ENCODE peak calls at places on chromosomes 16 and 17, in six cellular contexts. R is heart right ventricle; I is DND-41; C is psoas muscle; B is cardiac muscle cell; K is naive thymus-derived CD4-positive, alpha-beta T cell. W is an unnamed sample.

GRCh38 chr16:12228607-12229499 is 252.3 kb downstream of the SNX29 start:
- DNase-seq in R (peak; percentile 29), I (no peak), C (peak; percentile 31), B (peak; percentile 66), K (peak; percentile 4), W (no peak)

GRCh38 chr16:86836503-86837125 is 258.3 kb downstream of the FOXL1 start:
- DNase-seq in R (no peak), I (no peak), C (no peak), B (peak; percentile 93), K (no peak), W (no peak)

GRCh38 chr17:16463341-16464000 is 28.5 kb downstream of the LRRC75A start:
- DNase-seq in R (peak; percentile 62), I (no peak), C (peak; percentile 47), B (peak; percentile 73), K (no peak), W (no peak)

GRCh38 chr17:27544350-27545131 is 86.4 kb upstream of the LGALS9 start:
- DNase-seq in R (no peak), I (peak; percentile 74), C (no peak), B (peak; percentile 59), K (no peak), W (no peak)

GRCh38 chr16:8194795-8195194 is 395.5 kb downstream of the TMEM114 start:
- DNase-seq in R (no peak), I (no peak), C (no peak), B (no peak), K (no peak), W (no peak)

GRCh38 chr16:19110537-19111391 is 3.0 kb upstream of the ITPRIPL2 start:
- DNase-seq in R (no peak), I (no peak), C (no peak), B (no peak), K (no peak), W (no peak)

GRCh38 chr17:28657756-28658155 is 4.0 kb downstream of the SDF2 start:
- DNase-seq in R (no peak), I (no peak), C (no peak), B (no peak), K (no peak), W (no peak)

GRCh38 chr16:17386229-17386628 is 84.5 kb downstream of the XYLT1 start:
- DNase-seq in R (no peak), I (no peak), C (no peak), B (no peak), K (no peak), W (no peak)

GRCh38 chr16:74984194-74984669 is 691 bp downstream of the WDR59 start:
- DNase-seq in R (no peak), I (no peak), C (no peak), B (peak; percentile 38), K (peak; percentile 12), W (no peak)

GRCh38 chr17:5747276-5747675 is 163.0 kb upstream of the NLRP1 start:
- DNase-seq in R (no peak), I (no peak), C (no peak), B (no peak), K (no peak), W (no peak)

GRCh38 chr16:67647111-67647651 is 2.2 kb downstream of the CARMIL2 start:
- DNase-seq in R (no peak), I (no peak), C (no peak), B (no peak), K (no peak), W (no peak)

GRCh38 chr17:3827124-3827773 is 18.8 kb downstream of the NCBP3 start:
- DNase-seq in R (peak; percentile 25), I (peak; percentile 78), C (no peak), B (peak; percentile 80), K (peak; percentile 71), W (peak; percentile 85)

GRCh38 chr17:38604479-38605229 is 1.1 kb downstream of the SRCIN1 start:
- DNase-seq in R (no peak), I (peak; percentile 35), C (no peak), B (no peak), K (no peak), W (no peak)

GRCh38 chr17:10087333-10087732 is 111.1 kb downstream of the GAS7 start:
- DNase-seq in R (no peak), I (no peak), C (no peak), B (peak; percentile 25), K (no peak), W (no peak)

GRCh38 chr17:10081571-10082169 is 116.7 kb downstream of the GAS7 start:
- DNase-seq in R (no peak), I (no peak), C (no peak), B (no peak), K (no peak), W (no peak)

GRCh38 chr17:10077561-10078299 is 120.7 kb downstream of the GAS7 start:
- DNase-seq in R (no peak), I (no peak), C (no peak), B (no peak), K (no peak), W (no peak)

GRCh38 chr17:10083864-10084263 is 114.5 kb downstream of the GAS7 start:
- DNase-seq in R (no peak), I (no peak), C (no peak), B (no peak), K (no peak), W (no peak)

DNA sequence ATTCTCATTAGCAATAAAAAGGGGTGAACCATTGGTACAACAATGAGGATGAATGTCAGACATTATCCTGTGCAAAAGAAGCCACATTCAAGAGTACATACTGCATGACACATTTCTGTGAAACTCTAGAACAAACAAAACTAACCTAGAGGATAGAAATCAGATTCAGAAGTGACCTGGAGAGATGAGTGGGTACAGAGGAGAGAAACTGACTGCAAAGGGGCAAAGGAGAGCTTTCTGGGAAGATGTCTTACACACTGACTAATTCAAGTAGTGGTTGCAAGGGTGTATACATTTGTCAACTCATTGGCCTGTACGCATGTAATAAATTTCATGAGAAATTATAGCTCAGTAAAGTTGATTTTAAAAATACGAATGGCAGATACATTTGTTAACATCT is 115.6 kb downstream of the GAS7 start:
- DNase-seq in R (no peak), I (no peak), C (no peak), B (no peak), K (no peak), W (no peak)
- H3K9me3 ChIP-seq in R (peaks cover 11% of the 10 kb centered on the region), I (peaks cover 21% of the 10 kb centered on the region), C (peaks cover 6% of the 10 kb centered on the region), B (no peaks in the 10 kb centered on the region), K (no peaks in the 10 kb centered on the region), W (no peaks in the 10 kb centered on the region)

GRCh38 chr17:40168262-40168832 is 8.9 kb upstream of the RAPGEFL1 start:
- DNase-seq in R (peak; percentile 32), I (peak; percentile 43), C (no peak), B (peak; percentile 80), K (peak; percentile 68), W (peak; percentile 68)
- H3K27ac ChIP-seq in R (peak overlapping the region; percentile 31), I (no peak overlapping the region), C (peak overlapping the region; percentile 31), B (peak overlapping the region; percentile 84), K (peak overlapping the region; percentile 42), W (peak overlapping the region; percentile 58)

GRCh38 chr16:73730496-73731090 is 566.0 kb upstream of the PSMD7 start:
- DNase-seq in R (no peak), I (no peak), C (no peak), B (no peak), K (no peak), W (no peak)
- H3K9me3 ChIP-seq in R (peaks cover 4% of the 10 kb centered on the region), I (no peaks in the 10 kb centered on the region), C (no peaks in the 10 kb centered on the region), B (no peaks in the 10 kb centered on the region), K (no peaks in the 10 kb centered on the region), W (no peaks in the 10 kb centered on the region)

DNA sequence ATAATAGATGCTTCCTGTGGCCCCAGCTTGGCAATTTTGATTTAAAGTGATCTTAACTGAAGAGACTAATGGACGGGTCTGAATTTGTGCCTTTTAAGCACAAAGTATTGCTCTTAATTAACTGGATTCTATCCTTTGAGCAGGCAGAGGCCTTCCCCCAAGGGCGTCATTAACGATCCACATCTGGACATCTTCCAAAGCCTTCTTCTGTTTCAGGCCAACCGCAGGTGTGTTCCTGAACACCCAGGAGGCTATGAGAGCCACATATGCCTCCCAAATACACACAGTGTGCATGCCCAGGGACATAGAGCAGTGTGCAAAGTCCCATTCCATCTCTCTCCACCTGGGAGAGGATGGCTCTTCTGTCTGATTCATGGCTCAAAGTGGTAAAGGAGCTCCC is 42.3 kb downstream of the MAPT start:
- DNase-seq in R (no peak), I (no peak), C (no peak), B (no peak), K (no peak), W (no peak)
- H3K27ac ChIP-seq in R (no peak overlapping the region), I (no peak overlapping the region), C (peak overlapping the region; percentile 31), B (no peak overlapping the region), K (no peak overlapping the region), W (no peak overlapping the region)

GRCh38 chr17:22266231-22266630 is 573.9 kb downstream of the KCNJ18 start:
- DNase-seq in R (no peak), I (no peak), C (no peak), B (no peak), K (no peak), W (no peak)
- H3K9me3 ChIP-seq in R (peaks cover 35% of the 10 kb centered on the region), I (peaks cover 9% of the 10 kb centered on the region), C (no peaks in the 10 kb centered on the region), B (no peaks in the 10 kb centered on the region), K (no peaks in the 10 kb centered on the region), W (peaks cover 25% of the 10 kb centered on the region)

GRCh38 chr16:85355515-85355837 is 243.2 kb upstream of the CIBAR2 start:
- DNase-seq in R (no peak), I (no peak), C (no peak), B (no peak), K (no peak), W (no peak)

GRCh38 chr16:85352221-85352620 is 239.9 kb upstream of the CIBAR2 start:
- DNase-seq in R (no peak), I (no peak), C (no peak), B (no peak), K (no peak), W (no peak)

GRCh38 chr16:85353013-85353412 is 240.7 kb upstream of the CIBAR2 start:
- DNase-seq in R (no peak), I (no peak), C (no peak), B (no peak), K (no peak), W (no peak)

GRCh38 chr16:85354623-85355514 is 242.6 kb upstream of the CIBAR2 start:
- DNase-seq in R (no peak), I (no peak), C (no peak), B (peak; percentile 26), K (no peak), W (no peak)

GRCh38 chr16:85353839-85354622 is 241.8 kb upstream of the CIBAR2 start:
- DNase-seq in R (no peak), I (no peak), C (no peak), B (no peak), K (no peak), W (no peak)
- H3K27ac ChIP-seq in R (no peak overlapping the region), I (no peak overlapping the region), C (no peak overlapping the region), B (peak overlapping the region; percentile 35), K (no peak overlapping the region), W (no peak overlapping the region)